ENCODE peak calls at places on chromosome 3, in nine cellular contexts. One of them, this sample, is unnamed.

GRCh38 chr3:194058189-194058571 is 77.8 kb upstream of the HES1 start:
- DNase-seq in Daoy: peak
- DNase-seq in lower lobe of right lung: peak
- DNase-seq in M059J: peak
- DNase-seq in D341Med: no peak
- DNase-seq in GM23248: peak
- DNase-seq in stimulated activated CD8-positive, alpha-beta memory T cell treated with anti-CD3 and anti-CD28 coated beads, Interleukin-7, amount 100 ng/mL, for 1 hour: no peak
- DNase-seq in brain microvascular endothelial cell: no peak
- DNase-seq in CMK: no peak
- DNase-seq in this sample: peak

GRCh38 chr3:25266677-25267076 is 161.4 kb upstream of the RARB start:
- DNase-seq in Daoy: no peak
- DNase-seq in CMK: no peak
- DNase-seq in D341Med: no peak
- DNase-seq in M059J: peak
- DNase-seq in lower lobe of right lung: no peak
- DNase-seq in stimulated activated CD8-positive, alpha-beta memory T cell treated with anti-CD3 and anti-CD28 coated beads, Interleukin-7, amount 100 ng/mL, for 1 hour: no peak
- DNase-seq in brain microvascular endothelial cell: no peak
- DNase-seq in GM23248: no peak
- DNase-seq in this sample: no peak

GRCh38 chr3:52106951-52107611 is 47.1 kb downstream of the POC1A start:
- DNase-seq in CMK: no peak
- DNase-seq in lower lobe of right lung: peak
- DNase-seq in brain microvascular endothelial cell: no peak
- DNase-seq in D341Med: no peak
- DNase-seq in stimulated activated CD8-positive, alpha-beta memory T cell treated with anti-CD3 and anti-CD28 coated beads, Interleukin-7, amount 100 ng/mL, for 1 hour: no peak
- DNase-seq in M059J: no peak
- DNase-seq in Daoy: no peak
- DNase-seq in GM23248: no peak
- DNase-seq in this sample: peak

GRCh38 chr3:50570508-50571279 is 1.4 kb downstream of the HEMK1 start:
- DNase-seq in brain microvascular endothelial cell: no peak
- DNase-seq in Daoy: no peak
- DNase-seq in CMK: no peak
- DNase-seq in M059J: no peak
- DNase-seq in D341Med: no peak
- DNase-seq in GM23248: no peak
- DNase-seq in lower lobe of right lung: no peak
- DNase-seq in stimulated activated CD8-positive, alpha-beta memory T cell treated with anti-CD3 and anti-CD28 coated beads, Interleukin-7, amount 100 ng/mL, for 1 hour: no peak
- DNase-seq in this sample: no peak

GRCh38 chr3:38582316-38582715 is 67.2 kb downstream of the SCN5A start:
- DNase-seq in stimulated activated CD8-positive, alpha-beta memory T cell treated with anti-CD3 and anti-CD28 coated beads, Interleukin-7, amount 100 ng/mL, for 1 hour: no peak
- DNase-seq in lower lobe of right lung: peak
- DNase-seq in Daoy: no peak
- DNase-seq in D341Med: peak
- DNase-seq in brain microvascular endothelial cell: no peak
- DNase-seq in M059J: no peak
- DNase-seq in CMK: no peak
- DNase-seq in GM23248: no peak
- DNase-seq in this sample: no peak

GRCh38 chr3:128282392-128283196 is 129.3 kb downstream of the EEFSEC start:
- DNase-seq in M059J: peak
- DNase-seq in brain microvascular endothelial cell: peak
- DNase-seq in CMK: no peak
- DNase-seq in stimulated activated CD8-positive, alpha-beta memory T cell treated with anti-CD3 and anti-CD28 coated beads, Interleukin-7, amount 100 ng/mL, for 1 hour: no peak
- DNase-seq in Daoy: no peak
- DNase-seq in GM23248: peak
- DNase-seq in lower lobe of right lung: no peak
- DNase-seq in D341Med: peak
- DNase-seq in this sample: peak

GRCh38 chr3:119302697-119303630 is 8.8 kb downstream of the ARHGAP31 start:
- DNase-seq in lower lobe of right lung: no peak
- DNase-seq in brain microvascular endothelial cell: no peak
- DNase-seq in CMK: no peak
- DNase-seq in stimulated activated CD8-positive, alpha-beta memory T cell treated with anti-CD3 and anti-CD28 coated beads, Interleukin-7, amount 100 ng/mL, for 1 hour: no peak
- DNase-seq in D341Med: no peak
- DNase-seq in M059J: peak
- DNase-seq in Daoy: peak
- DNase-seq in GM23248: no peak
- DNase-seq in this sample: no peak

GRCh38 chr3:40875581-40875980 is 323.7 kb upstream of the CTNNB1 start:
- DNase-seq in lower lobe of right lung: no peak
- DNase-seq in stimulated activated CD8-positive, alpha-beta memory T cell treated with anti-CD3 and anti-CD28 coated beads, Interleukin-7, amount 100 ng/mL, for 1 hour: no peak
- DNase-seq in GM23248: no peak
- DNase-seq in Daoy: no peak
- DNase-seq in brain microvascular endothelial cell: no peak
- DNase-seq in D341Med: no peak
- DNase-seq in CMK: no peak
- DNase-seq in M059J: no peak
- DNase-seq in this sample: no peak

GRCh38 chr3:156579427-156579851 is 24.5 kb upstream of the SSR3 start:
- DNase-seq in lower lobe of right lung: no peak
- DNase-seq in D341Med: no peak
- DNase-seq in GM23248: no peak
- DNase-seq in M059J: no peak
- DNase-seq in stimulated activated CD8-positive, alpha-beta memory T cell treated with anti-CD3 and anti-CD28 coated beads, Interleukin-7, amount 100 ng/mL, for 1 hour: no peak
- DNase-seq in Daoy: no peak
- DNase-seq in brain microvascular endothelial cell: no peak
- DNase-seq in CMK: no peak
- DNase-seq in this sample: peak

GRCh38 chr3:126668450-126669401 is 13.8 kb upstream of the TXNRD3 start:
- DNase-seq in D341Med: no peak
- DNase-seq in CMK: no peak
- DNase-seq in M059J: no peak
- DNase-seq in Daoy: no peak
- DNase-seq in stimulated activated CD8-positive, alpha-beta memory T cell treated with anti-CD3 and anti-CD28 coated beads, Interleukin-7, amount 100 ng/mL, for 1 hour: no peak
- DNase-seq in GM23248: no peak
- DNase-seq in lower lobe of right lung: no peak
- DNase-seq in brain microvascular endothelial cell: no peak
- DNase-seq in this sample: no peak

GRCh38 chr3:41301548-41301947 is 102.2 kb downstream of the CTNNB1 start:
- DNase-seq in GM23248: peak
- DNase-seq in CMK: no peak
- DNase-seq in D341Med: no peak
- DNase-seq in lower lobe of right lung: no peak
- DNase-seq in brain microvascular endothelial cell: no peak
- DNase-seq in Daoy: no peak
- DNase-seq in M059J: peak
- DNase-seq in stimulated activated CD8-positive, alpha-beta memory T cell treated with anti-CD3 and anti-CD28 coated beads, Interleukin-7, amount 100 ng/mL, for 1 hour: no peak
- DNase-seq in this sample: peak

GRCh38 chr3:107951111-107951510 is 139.7 kb downstream of the CD47 start:
- DNase-seq in brain microvascular endothelial cell: no peak
- DNase-seq in stimulated activated CD8-positive, alpha-beta memory T cell treated with anti-CD3 and anti-CD28 coated beads, Interleukin-7, amount 100 ng/mL, for 1 hour: no peak
- DNase-seq in D341Med: no peak
- DNase-seq in GM23248: no peak
- DNase-seq in CMK: no peak
- DNase-seq in lower lobe of right lung: no peak
- DNase-seq in Daoy: no peak
- DNase-seq in M059J: no peak
- DNase-seq in this sample: no peak

GRCh38 chr3:13173186-13173585 is 100.0 kb upstream of the IQSEC1 start:
- DNase-seq in M059J: no peak
- DNase-seq in Daoy: no peak
- DNase-seq in lower lobe of right lung: no peak
- DNase-seq in CMK: no peak
- DNase-seq in stimulated activated CD8-positive, alpha-beta memory T cell treated with anti-CD3 and anti-CD28 coated beads, Interleukin-7, amount 100 ng/mL, for 1 hour: no peak
- DNase-seq in GM23248: no peak
- DNase-seq in D341Med: no peak
- DNase-seq in brain microvascular endothelial cell: no peak
- DNase-seq in this sample: no peak

GRCh38 chr3:100269410-100270217 is 8.8 kb downstream of the TBC1D23 start:
- DNase-seq in lower lobe of right lung: no peak
- DNase-seq in D341Med: peak
- DNase-seq in stimulated activated CD8-positive, alpha-beta memory T cell treated with anti-CD3 and anti-CD28 coated beads, Interleukin-7, amount 100 ng/mL, for 1 hour: no peak
- DNase-seq in brain microvascular endothelial cell: peak
- DNase-seq in Daoy: peak
- DNase-seq in CMK: no peak
- DNase-seq in GM23248: peak
- DNase-seq in M059J: peak
- DNase-seq in this sample: peak

GRCh38 chr3:18295171-18295920 is 129.8 kb downstream of the SATB1 start:
- DNase-seq in lower lobe of right lung: peak
- DNase-seq in stimulated activated CD8-positive, alpha-beta memory T cell treated with anti-CD3 and anti-CD28 coated beads, Interleukin-7, amount 100 ng/mL, for 1 hour: no peak
- DNase-seq in M059J: peak
- DNase-seq in brain microvascular endothelial cell: peak
- DNase-seq in GM23248: peak
- DNase-seq in Daoy: peak
- DNase-seq in CMK: no peak
- DNase-seq in D341Med: peak
- DNase-seq in this sample: peak

GRCh38 chr3:168168743-168169142 is 73.0 kb upstream of the GOLIM4 start:
- DNase-seq in Daoy: no peak
- DNase-seq in brain microvascular endothelial cell: no peak
- DNase-seq in GM23248: no peak
- DNase-seq in lower lobe of right lung: no peak
- DNase-seq in M059J: no peak
- DNase-seq in D341Med: no peak
- DNase-seq in stimulated activated CD8-positive, alpha-beta memory T cell treated with anti-CD3 and anti-CD28 coated beads, Interleukin-7, amount 100 ng/mL, for 1 hour: no peak
- DNase-seq in CMK: no peak
- DNase-seq in this sample: no peak

GRCh38 chr3:83873550-83873949 is 1085.2 kb upstream of the CADM2 start:
- DNase-seq in D341Med: no peak
- DNase-seq in M059J: peak
- DNase-seq in CMK: no peak
- DNase-seq in brain microvascular endothelial cell: no peak
- DNase-seq in stimulated activated CD8-positive, alpha-beta memory T cell treated with anti-CD3 and anti-CD28 coated beads, Interleukin-7, amount 100 ng/mL, for 1 hour: no peak
- DNase-seq in GM23248: no peak
- DNase-seq in Daoy: no peak
- DNase-seq in lower lobe of right lung: no peak
- DNase-seq in this sample: no peak

This sample was measured in epithelial cell of esophagus.